ENCODE peak calls at places on chromosome X, in four cellular contexts. F, C, X and U are unnamed samples.

GRCh38 chrX:47817421-47817820 is 19.3 kb upstream of the ZNF81 start:
- DNase-seq in F (no peak), X (no peak), C (peak), U (no peak)

GRCh38 chrX:2862404-2862803 is 33.7 kb downstream of the GYG2 start:
- DNase-seq in F (no peak), X (peak), C (no peak), U (no peak)

GRCh38 chrX:53047228-53047627 is 1.4 kb upstream of the GPR173 start:
- DNase-seq in F (no peak), X (no peak), C (no peak), U (no peak)

GRCh38 chrX:73825569-73825968 is 262.6 kb downstream of the CHIC1 start:
- DNase-seq in C (no peak), X (no peak), F (no peak), U (no peak)

GRCh38 chrX:131621650-131622049 is 77.8 kb downstream of the OR13H1 start:
- DNase-seq in F (no peak), C (no peak), X (no peak), U (no peak)

GRCh38 chrX:140664939-140665338 is 44.6 kb upstream of the LINC00632 start:
- DNase-seq in X (peak), F (no peak), C (peak), U (peak)

GRCh38 chrX:57156397-57157049 is 19.3 kb upstream of the SPIN2A start:
- DNase-seq in X (peak), C (peak), F (no peak), U (peak)

GRCh38 chrX:138711399-138712347 is at the start of gene FGF13:
- DNase-seq in C (no peak), F (no peak), X (peak), U (peak)

GRCh38 chrX:114619874-114620273 is 36.0 kb downstream of the HTR2C start:
- DNase-seq in X (no peak), F (no peak), C (peak), U (peak)

GRCh38 chrX:74606342-74606741 is 8.1 kb downstream of the RLIM start:
- DNase-seq in X (no peak), C (no peak), F (no peak), U (no peak)

GRCh38 chrX:24659106-24659505 is 12.0 kb upstream of the PCYT1B start:
- DNase-seq in F (no peak), C (no peak), X (no peak), U (no peak)

GRCh38 chrX:102345916-102346315 is 93.9 kb downstream of the NXF2B start:
- DNase-seq in X (peak), C (peak), F (no peak), U (peak)

DNA sequence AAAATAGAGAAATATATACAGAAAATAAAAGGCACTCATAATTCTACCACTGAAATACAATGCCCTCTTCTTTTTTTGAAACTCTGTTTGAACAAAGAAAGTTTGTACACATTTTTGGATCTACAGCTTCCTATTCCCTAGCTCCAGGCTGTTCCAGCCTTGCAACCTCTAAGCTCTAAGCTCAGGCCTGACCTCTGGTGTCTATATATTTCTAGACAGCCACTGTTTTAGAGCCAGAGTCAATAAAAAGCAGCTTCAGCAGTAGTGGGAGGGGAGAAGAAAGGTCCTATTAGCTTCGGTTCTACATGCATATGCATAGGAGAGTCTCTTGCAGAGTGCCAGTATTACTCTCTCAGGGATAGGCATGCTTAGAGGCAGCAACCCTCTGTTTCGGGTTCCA is 39.7 kb downstream of the CLDN2 start:
- DNase-seq in C (no peak), F (no peak), X (peak), U (peak)
- TF ChIP-seq FOXM1 in C (no peak), F (no peak), X (no peak), U (no peak)

GRCh38 chrX:143340190-143340589 is 177.1 kb downstream of the SPANXN3 start:
- DNase-seq in F (no peak), X (no peak), C (no peak), U (no peak)
- TF ChIP-seq SP1 in F (no peak), X (no peak), C (no peak), U (no peak)

DNA sequence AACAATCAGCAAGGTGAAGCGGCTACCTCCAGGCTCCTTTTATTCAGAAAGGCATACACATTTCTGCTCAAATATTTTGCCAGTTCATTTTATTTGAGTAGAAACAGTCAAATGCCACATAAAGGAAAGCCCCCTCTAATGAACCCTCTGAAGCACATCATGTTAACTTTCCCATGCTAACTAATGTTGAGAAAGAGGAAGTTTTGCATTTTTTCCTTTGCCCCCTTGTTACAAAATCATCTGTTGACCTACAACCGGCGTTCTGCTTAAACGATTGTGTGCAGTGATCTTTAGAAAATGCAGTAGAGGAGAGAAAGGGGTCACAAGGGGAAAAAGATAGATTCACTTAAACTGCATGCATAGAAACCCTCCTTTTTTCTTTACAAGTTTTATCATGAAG is 25.2 kb upstream of the ATXN3L start:
- DNase-seq in F (peak), X (no peak), C (no peak), U (no peak)
- TF ChIP-seq FOXM1 in F (no peak), X (no peak), C (no peak), U (no peak)

DNA sequence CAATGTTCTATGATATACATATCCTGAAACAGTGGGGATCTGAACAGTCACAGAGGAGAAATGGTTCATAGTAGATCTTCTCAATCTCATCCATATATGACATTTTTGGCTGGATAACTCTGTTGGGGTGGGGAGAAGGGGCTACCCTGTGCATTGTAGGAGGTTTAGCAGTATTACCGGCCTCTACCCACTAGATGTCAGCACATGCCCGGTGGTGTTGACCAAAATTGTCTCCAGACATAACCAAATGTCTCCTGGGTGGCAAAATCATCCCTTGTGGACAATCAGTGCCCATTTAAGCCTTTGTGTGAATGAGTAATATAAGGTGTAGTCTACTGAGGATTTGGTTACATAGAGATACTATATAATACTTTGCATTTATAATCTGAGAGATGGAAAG is 89.9 kb downstream of the PLS3 start:
- DNase-seq in C (peak), X (peak), F (peak), U (peak)
- TF ChIP-seq SP1 in C (no peak), X (no peak), F (no peak), U (no peak)

DNA sequence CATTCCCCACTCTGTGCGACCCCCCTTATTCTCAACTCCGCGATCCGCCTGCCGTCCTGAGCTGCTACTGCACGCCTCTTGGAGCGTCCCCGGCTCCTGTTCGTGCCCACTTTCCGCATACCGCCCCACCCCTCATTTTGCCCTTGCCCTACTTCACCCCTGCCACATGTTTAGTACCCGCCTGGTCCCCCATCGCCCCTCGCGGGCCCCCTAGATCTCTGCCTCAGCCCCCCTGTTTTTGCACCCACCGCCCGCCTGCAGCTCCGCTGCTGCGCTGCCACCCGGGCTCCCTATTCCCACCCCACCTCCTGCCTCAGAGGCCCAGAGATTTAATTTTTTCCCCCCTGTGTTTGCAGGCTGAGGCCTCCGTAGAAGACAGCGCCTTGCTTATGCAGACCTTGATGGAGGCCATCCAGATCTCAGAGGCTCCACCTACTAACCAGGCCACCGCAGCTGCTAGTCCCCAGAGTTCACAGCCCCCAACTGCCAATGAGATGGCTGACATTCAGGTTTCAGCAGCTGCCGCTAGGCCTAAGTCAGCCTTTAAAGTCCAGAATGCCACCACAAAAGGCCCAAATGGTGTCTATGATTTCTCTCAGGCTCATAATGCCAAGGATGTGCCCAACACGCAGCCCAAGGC is 1.4 kb downstream of the MAGED1 start:
- DNase-seq in F (no peak), C (no peak), X (no peak), U (peak)
- TF ChIP-seq FOXM1 in F (no peak), C (no peak), X (no peak), U (no peak)

DNA sequence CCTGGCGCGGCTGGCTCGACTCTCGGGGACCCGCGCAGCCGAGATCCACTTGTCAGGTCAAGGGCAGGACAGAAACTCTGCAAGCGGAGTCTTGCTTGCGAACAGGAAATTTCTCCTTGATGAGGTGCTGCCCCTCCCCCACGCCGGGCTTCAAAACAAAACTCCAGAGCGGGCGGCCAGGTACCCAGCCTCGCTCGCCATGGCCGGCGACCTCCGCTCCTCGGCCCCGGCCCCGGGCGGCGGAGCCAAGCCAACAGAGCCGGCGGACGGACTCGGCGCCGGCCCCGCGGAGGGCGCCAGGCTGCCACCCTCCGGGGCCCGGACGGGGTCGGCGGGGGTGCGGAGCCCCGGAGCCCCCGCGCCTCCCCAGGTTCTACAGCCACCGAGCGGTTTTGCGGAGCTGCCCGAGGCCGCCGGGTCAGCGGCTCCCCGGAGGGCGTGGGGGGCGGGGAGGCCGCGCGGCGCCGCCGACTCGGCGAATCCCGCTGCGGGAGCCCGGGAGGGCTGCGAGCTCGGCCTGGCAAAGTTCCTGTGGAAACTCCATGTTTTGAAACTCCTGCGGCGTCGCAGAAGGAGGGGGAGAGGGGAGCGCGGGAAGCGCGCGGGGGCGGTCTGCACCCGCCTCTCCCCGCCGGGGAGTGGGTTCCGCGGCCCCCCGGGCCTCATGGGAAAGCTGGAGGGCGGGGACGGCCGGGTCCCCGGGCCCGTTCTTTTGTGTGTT is 11.7 kb upstream of the BCOR start:
- DNase-seq in C (peak), F (no peak), X (peak), U (peak)
- TF ChIP-seq SP1 in C (no peak), F (no peak), X (no peak), U (no peak)

GRCh38 chrX:20742106-20742505 is 475.4 kb upstream of the RPS6KA3 start:
- DNase-seq in X (no peak), F (no peak), C (no peak), U (no peak)
- TF ChIP-seq FOXM1 in X (no peak), F (no peak), C (no peak), U (no peak)

DNA sequence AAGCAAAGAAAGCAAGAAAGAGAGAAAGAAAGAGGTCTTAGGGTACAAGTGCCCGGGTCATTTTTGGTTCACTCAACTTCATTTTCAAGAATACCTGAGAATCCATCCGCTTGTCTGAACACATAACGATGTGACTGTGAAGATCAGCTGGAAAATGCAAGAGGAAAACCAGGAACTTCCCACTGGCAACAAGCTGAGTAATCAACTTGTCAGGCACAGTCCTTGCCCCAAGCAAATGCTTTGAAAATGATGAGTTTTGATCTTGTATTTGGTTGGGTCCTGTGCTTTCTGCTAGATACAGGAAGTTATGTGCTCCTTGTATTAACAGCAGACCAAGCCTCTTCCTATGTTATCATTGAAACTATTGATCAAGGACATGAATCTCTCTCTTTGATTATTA is 239.1 kb downstream of the ASMT start:
- DNase-seq in X (no peak), C (no peak), F (no peak), U (no peak)
- TF ChIP-seq SP1 in X (no peak), C (no peak), F (no peak), U (no peak)